ENCODE peak calls at places on chromosomes 11 and 22, in ten cellular contexts. K is stimulated activated CD8-positive, alpha-beta memory T cell treated with anti-CD3 and anti-CD28 coated beads, Interleukin-15, amount 100 ng/mL, for 24 hours; Y is Calu3; G is NCI-H510A; F is head of caudate nucleus; C is left lobe of liver; E is T follicular helper cell; O is nephron progenitor cell; J is naive thymus-derived CD8-positive, alpha-beta T cell; I is omental fat pad. Z is an unnamed sample.
A peak's percentile ranks its signal among the peaks of the same experiment; 100 is the strongest.

GRCh38 chr22:16807109-16807508 is 18.1 kb downstream of the XKR3 start:
- DNase-seq in K (no peak), Y (no peak), G (no peak), F (no peak), C (no peak), E (no peak), O (no peak), J (no peak), I (no peak), Z (no peak)

GRCh38 chr22:45912910-45913309 is 64.1 kb downstream of the WNT7B start:
- DNase-seq in K (no peak), Y (no peak), G (no peak), F (no peak), C (no peak), E (no peak), O (no peak), J (no peak), I (no peak), Z (no peak)

GRCh38 chr11:27427183-27427980 is 45.2 kb downstream of the LGR4 start:
- DNase-seq in K (no peak), Y (no peak), G (no peak), F (no peak), C (no peak), E (no peak), O (no peak), J (no peak), I (no peak), Z (no peak)

GRCh38 chr11:76160856-76161255 is 45.4 kb downstream of the WNT11 start:
- DNase-seq in K (no peak), Y (no peak), G (no peak), F (no peak), C (no peak), E (no peak), O (no peak), J (no peak), I (no peak), Z (no peak)

GRCh38 chr22:37010976-37011375 is 8.3 kb downstream of the TST start:
- DNase-seq in K (no peak), Y (no peak), G (no peak), F (no peak), C (no peak), E (no peak), O (no peak), J (no peak), I (no peak), Z (no peak)

GRCh38 chr11:104061851-104062521 is 25.5 kb downstream of the DDI1 start:
- DNase-seq in K (no peak), Y (no peak), G (no peak), F (no peak), C (no peak), E (no peak), O (no peak), J (no peak), I (no peak), Z (no peak)

GRCh38 chr22:47445716-47446290 is 683.4 kb downstream of the TBC1D22A start:
- DNase-seq in K (no peak), Y (no peak), G (no peak), F (no peak), C (no peak), E (no peak), O (no peak), J (no peak), I (no peak), Z (no peak)

GRCh38 chr22:35835267-35835997 is 117.8 kb downstream of the APOL5 start:
- DNase-seq in K (no peak), Y (no peak), G (no peak), F (no peak), C (no peak), E (no peak), O (no peak), J (no peak), I (no peak), Z (no peak)

GRCh38 chr11:33064033-33064825 is 24.9 kb downstream of the TCP11L1 start:
- DNase-seq in K (no peak), Y (no peak), G (no peak), F (no peak), C (no peak), E (no peak), O (no peak), J (no peak), I (no peak), Z (no peak)

GRCh38 chr11:71200172-71200716 is 52.1 kb downstream of the SHANK2 start:
- DNase-seq in K (no peak), Y (no peak), G (no peak), F (no peak), C (no peak), E (no peak), O (no peak), J (no peak), I (no peak), Z (no peak)

GRCh38 chr22:37353839-37354238 is 71.5 kb downstream of the CYTH4 start:
- DNase-seq in K (no peak), Y (no peak), G (no peak), F (no peak), C (no peak), E (no peak), O (no peak), J (no peak), I (no peak), Z (no peak)

GRCh38 chr11:76181371-76181770 is 24.9 kb downstream of the WNT11 start:
- DNase-seq in K (no peak), Y (no peak), G (no peak), F (no peak), C (no peak), E (no peak), O (no peak), J (no peak), I (no peak), Z (no peak)

GRCh38 chr11:6638437-6638836 is 17.2 kb downstream of the DCHS1 start:
- DNase-seq in K (no peak), Y (no peak), G (no peak), F (no peak), C (no peak), E (no peak), O (no peak), J (no peak), I (no peak), Z (no peak)

GRCh38 chr11:69251639-69252493 is 42.1 kb upstream of the MYEOV start:
- DNase-seq in K (no peak), Y (peak; percentile 58), G (no peak), F (no peak), C (no peak), E (no peak), O (no peak), J (no peak), I (no peak), Z (no peak)

GRCh38 chr11:30426781-30427180 is 103.9 kb downstream of the ARL14EP start:
- DNase-seq in K (no peak), Y (no peak), G (no peak), F (no peak), C (no peak), E (no peak), O (no peak), J (no peak), I (no peak), Z (no peak)

GRCh38 chr22:48197189-48197690 is 1434.8 kb downstream of the TBC1D22A start:
- DNase-seq in K (no peak), Y (no peak), G (no peak), F (no peak), C (peak; percentile 4), E (no peak), O (no peak), J (no peak), I (no peak), Z (no peak)

GRCh38 chr11:59918987-59919589 is 19.1 kb upstream of the OOSP1 start:
- DNase-seq in K (no peak), Y (peak; percentile 59), G (no peak), F (no peak), C (no peak), E (no peak), O (peak; percentile 19), J (no peak), I (no peak), Z (no peak)

GRCh38 chr11:132158091-132158490 is 787.7 kb downstream of the NTM start:
- DNase-seq in K (no peak), Y (no peak), G (peak; percentile 52), F (no peak), C (no peak), E (no peak), O (no peak), J (no peak), I (no peak), Z (peak; percentile 49)

GRCh38 chr11:45333506-45333971 is 47.4 kb upstream of the SYT13 start:
- DNase-seq in K (no peak), Y (peak; percentile 27), G (peak; percentile 8), F (no peak), C (no peak), E (no peak), O (no peak), J (no peak), I (no peak), Z (peak; percentile 49)

GRCh38 chr11:14022821-14023220 is 60.3 kb downstream of the SPON1 start:
- DNase-seq in K (no peak), Y (no peak), G (no peak), F (no peak), C (no peak), E (no peak), O (no peak), J (no peak), I (no peak), Z (peak; percentile 54)

GRCh38 chr11:27656806-27657483 is 43.3 kb downstream of the BDNF start:
- DNase-seq in K (no peak), Y (no peak), G (no peak), F (no peak), C (no peak), E (no peak), O (no peak), J (no peak), I (no peak), Z (no peak)

GRCh38 chr11:67282155-67282875 is 6.8 kb upstream of the ANKRD13D start:
- DNase-seq in K (no peak), Y (no peak), G (no peak), F (no peak), C (no peak), E (no peak), O (no peak), J (no peak), I (no peak), Z (no peak)

GRCh38 chr11:42521994-42522393 is 789.8 kb upstream of the API5 start:
- DNase-seq in K (no peak), Y (no peak), G (no peak), F (no peak), C (no peak), E (no peak), O (no peak), J (no peak), I (no peak), Z (no peak)

GRCh38 chr11:113674397-113674685 is 31.8 kb downstream of the TMPRSS5 start:
- DNase-seq in K (no peak), Y (no peak), G (no peak), F (no peak), C (no peak), E (no peak), O (no peak), J (no peak), I (no peak), Z (no peak)

GRCh38 chr11:72702842-72703241 is 28.6 kb upstream of the PDE2A start:
- DNase-seq in K (no peak), Y (no peak), G (no peak), F (no peak), C (no peak), E (no peak), O (no peak), J (no peak), I (no peak), Z (no peak)

GRCh38 chr11:109338131-109338530 is 83.9 kb upstream of the C11orf87 start:
- DNase-seq in K (no peak), Y (no peak), G (no peak), F (no peak), C (no peak), E (no peak), O (no peak), J (no peak), I (no peak), Z (no peak)

GRCh38 chr11:19605500-19606371 is 106.9 kb upstream of the NAV2 start:
- DNase-seq in K (no peak), Y (no peak), G (no peak), F (no peak), C (no peak), E (no peak), O (no peak), J (no peak), I (no peak), Z (no peak)

GRCh38 chr11:82523141-82523540 is 210.5 kb downstream of the FAM181B start:
- DNase-seq in K (no peak), Y (no peak), G (no peak), F (peak; percentile 22), C (no peak), E (no peak), O (no peak), J (no peak), I (no peak), Z (no peak)

Z was measured in ELF-1.